ENCODE peak calls at places on chromosome 1, in four cellular contexts. Z is SK-MEL-5, G is mucosa of descending colon, L is left ventricle myocardium inferior. M is an unnamed sample.

GRCh38 chr1:59730759-59731478 is 83.8 kb upstream of the HOOK1 start:
- DNase-seq in Z (peak), G (no peak), L (peak), M (peak)

GRCh38 chr1:87117761-87118160 is 203.3 kb downstream of the HS2ST1 start:
- DNase-seq in Z (no peak), G (no peak), L (no peak), M (no peak)

GRCh38 chr1:208089971-208090755 is 154.0 kb downstream of the PLXNA2 start:
- DNase-seq in Z (no peak), G (no peak), L (peak), M (no peak)

GRCh38 chr1:170927955-170928850 is 7.1 kb upstream of the MROH9 start:
- DNase-seq in Z (peak), G (no peak), L (no peak), M (peak)

GRCh38 chr1:154276797-154277196 is 4.4 kb downstream of the HAX1 start:
- DNase-seq in Z (peak), G (no peak), L (no peak), M (no peak)

GRCh38 chr1:169103443-169103842 is 3.0 kb upstream of the ATP1B1 start:
- DNase-seq in Z (no peak), G (peak), L (no peak), M (no peak)

GRCh38 chr1:25651824-25652741 is 35.5 kb downstream of the MAN1C1 start:
- DNase-seq in Z (no peak), G (no peak), L (peak), M (no peak)

GRCh38 chr1:193549067-193549466 is 362.7 kb upstream of the B3GALT2 start:
- DNase-seq in Z (no peak), G (no peak), L (no peak), M (no peak)

GRCh38 chr1:213163278-213163711 is 112.3 kb downstream of the RPS6KC1 start:
- DNase-seq in Z (peak), G (no peak), L (no peak), M (no peak)

GRCh38 chr1:114164840-114165543 is 11.3 kb upstream of the SYT6 start:
- DNase-seq in Z (no peak), G (no peak), L (no peak), M (no peak)

GRCh38 chr1:200905411-200906052 is 10.8 kb downstream of the INAVA start:
- DNase-seq in Z (no peak), G (no peak), L (no peak), M (no peak)

GRCh38 chr1:1385931-1386330 is 10.9 kb upstream of the AURKAIP1 start:
- DNase-seq in Z (no peak), G (no peak), L (no peak), M (no peak)

GRCh38 chr1:30132602-30133271 is 590.6 kb downstream of the MATN1 start:
- DNase-seq in Z (no peak), G (no peak), L (no peak), M (no peak)

GRCh38 chr1:51491166-51491981 is 27.7 kb downstream of the EPS15 start:
- DNase-seq in Z (no peak), G (no peak), L (no peak), M (no peak)

GRCh38 chr1:112840631-112841624 is 115.1 kb downstream of the SLC16A1 start:
- DNase-seq in Z (peak), G (no peak), L (no peak), M (no peak)

GRCh38 chr1:93708734-93709481 is 27.3 kb upstream of the BCAR3 start:
- DNase-seq in Z (no peak), G (no peak), L (no peak), M (no peak)

GRCh38 chr1:63730211-63730610 is 43.6 kb upstream of the ROR1 start:
- DNase-seq in Z (no peak), G (no peak), L (no peak), M (no peak)

GRCh38 chr1:155569988-155570592 is 7.5 kb upstream of the ASH1L start:
- DNase-seq in Z (peak), G (no peak), L (no peak), M (no peak)

GRCh38 chr1:160681067-160681890 is 30.3 kb downstream of the CD48 start:
- DNase-seq in Z (peak), G (peak), L (peak), M (peak)

GRCh38 chr1:93346472-93346991 is 825 bp downstream of the DR1 start:
- DNase-seq in Z (peak), G (no peak), L (no peak), M (peak)

GRCh38 chr1:202274611-202275010 is 67.1 kb downstream of the UBE2T start:
- DNase-seq in Z (peak), G (no peak), L (no peak), M (no peak)

GRCh38 chr1:9371391-9371935 is 78.8 kb downstream of the SPSB1 start:
- DNase-seq in Z (no peak), G (no peak), L (peak), M (no peak)

GRCh38 chr1:30280572-30280971 is 442.8 kb downstream of the MATN1 start:
- DNase-seq in Z (no peak), G (no peak), L (no peak), M (no peak)

GRCh38 chr1:57470028-57470427 is 46.2 kb upstream of the DAB1 start:
- DNase-seq in Z (no peak), G (no peak), L (no peak), M (no peak)

GRCh38 chr1:101233495-101233894 is 3.3 kb upstream of the S1PR1 start:
- DNase-seq in Z (no peak), G (no peak), L (no peak), M (no peak)

GRCh38 chr1:154987326-154987725 is 4.2 kb downstream of the FLAD1 start:
- DNase-seq in Z (no peak), G (peak), L (no peak), M (no peak)

GRCh38 chr1:165903672-165904071 is 76.3 kb downstream of the UCK2 start:
- DNase-seq in Z (peak), G (no peak), L (no peak), M (no peak)

GRCh38 chr1:207981976-207982375 is 71.1 kb upstream of the CD34 start:
- DNase-seq in Z (peak), G (no peak), L (no peak), M (peak)

M was measured in COLO829.